ENCODE peak calls at places on chromosomes 3 and 15, in eight cellular contexts. U, D, G, N, R, L, H and T are unnamed samples.

GRCh38 chr3:194824676-194825075 is 139.0 kb downstream of the FAM43A start:
- DNase-seq in U (peak; percentile 87), D (no peak), G (no peak), N (no peak), R (no peak), L (peak; percentile 43), H (no peak), T (no peak)

GRCh38 chr3:9308298-9308990 is 54.4 kb upstream of the THUMPD3 start:
- DNase-seq in U (no peak), D (no peak), G (no peak), N (no peak), R (no peak), L (no peak), H (no peak), T (no peak)

GRCh38 chr15:89666858-89667705 is 11.8 kb upstream of the KIF7 start:
- DNase-seq in U (no peak), D (no peak), G (no peak), N (no peak), R (no peak), L (no peak), H (no peak), T (no peak)

GRCh38 chr15:75148293-75148692 is 53.4 kb upstream of the C15orf39 start:
- DNase-seq in U (no peak), D (no peak), G (no peak), N (no peak), R (no peak), L (no peak), H (no peak), T (no peak)

GRCh38 chr3:32733631-32734229 is 48.7 kb downstream of the CNOT10 start:
- DNase-seq in U (no peak), D (no peak), G (peak; percentile 54), N (no peak), R (peak; percentile 4), L (no peak), H (peak; percentile 47), T (no peak)

GRCh38 chr15:69415381-69415780 is 1.2 kb downstream of the KIF23 start:
- DNase-seq in U (no peak), D (no peak), G (no peak), N (no peak), R (no peak), L (no peak), H (no peak), T (no peak)

GRCh38 chr3:129627350-129628168 is 21.1 kb upstream of the PLXND1 start:
- DNase-seq in U (peak; percentile 77), D (peak; percentile 78), G (peak; percentile 89), N (peak; percentile 76), R (peak; percentile 45), L (peak; percentile 65), H (peak; percentile 82), T (peak; percentile 83)

GRCh38 chr15:49887604-49888340 is 231.3 kb downstream of the ATP8B4 start:
- DNase-seq in U (no peak), D (no peak), G (no peak), N (no peak), R (no peak), L (no peak), H (no peak), T (no peak)

GRCh38 chr15:31263751-31264533 is 62.7 kb upstream of the KLF13 start:
- DNase-seq in U (peak; percentile 74), D (peak; percentile 80), G (no peak), N (peak; percentile 91), R (peak; percentile 88), L (peak; percentile 38), H (peak; percentile 1), T (peak; percentile 91)

GRCh38 chr3:12353796-12354505 is 65.1 kb downstream of the PPARG start:
- DNase-seq in U (no peak), D (no peak), G (peak; percentile 58), N (no peak), R (no peak), L (no peak), H (no peak), T (no peak)

GRCh38 chr3:155064920-155065319 is 15.2 kb upstream of the MME start:
- DNase-seq in U (no peak), D (no peak), G (no peak), N (no peak), R (no peak), L (no peak), H (no peak), T (no peak)

GRCh38 chr15:81165565-81165964 is 31.1 kb upstream of the IL16 start:
- DNase-seq in U (no peak), D (no peak), G (no peak), N (no peak), R (no peak), L (no peak), H (no peak), T (no peak)

GRCh38 chr3:194489736-194490612 is 3.2 kb upstream of the ATP13A3 start:
- DNase-seq in U (no peak), D (no peak), G (no peak), N (no peak), R (no peak), L (no peak), H (no peak), T (no peak)

GRCh38 chr15:31869640-31870335 is 160.5 kb upstream of the CHRNA7 start:
- DNase-seq in U (no peak), D (peak; percentile 20), G (no peak), N (no peak), R (no peak), L (peak; percentile 14), H (peak; percentile 69), T (no peak)

GRCh38 chr3:86673981-86674380 is 317.0 kb downstream of the VGLL3 start:
- DNase-seq in U (no peak), D (no peak), G (no peak), N (no peak), R (no peak), L (no peak), H (no peak), T (no peak)

GRCh38 chr15:40771242-40771641 is 1.5 kb downstream of the C15orf62 start:
- DNase-seq in U (no peak), D (no peak), G (no peak), N (no peak), R (no peak), L (no peak), H (no peak), T (peak; percentile 19)

DNA sequence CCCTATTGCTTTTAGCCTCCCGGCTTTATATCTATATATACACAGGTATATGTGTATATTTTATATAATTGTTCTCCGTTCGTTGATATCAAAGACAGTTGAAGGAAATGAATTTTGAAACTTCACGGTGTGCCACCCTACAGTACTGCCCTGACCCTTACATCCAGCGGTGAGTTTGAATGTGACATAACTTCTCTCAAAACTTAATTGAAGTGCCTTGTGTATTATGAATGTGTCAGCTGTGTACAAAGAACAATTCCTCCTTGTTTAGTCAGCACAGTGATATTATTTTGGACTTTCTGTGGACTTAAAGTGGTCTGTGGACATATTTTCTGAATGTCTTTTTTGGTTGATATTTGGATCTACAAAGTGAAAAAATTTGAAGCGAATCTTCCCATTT is 220 bp downstream of the TP63 start:
- DNase-seq in U (no peak), D (no peak), G (no peak), N (no peak), R (no peak), L (no peak), H (no peak), T (no peak)
- H3K27ac ChIP-seq in U (peak overlapping the region; percentile 54), D (no peak overlapping the region), G (peak overlapping the region; percentile 65), N (no peak overlapping the region), R (peak overlapping the region; percentile 86), L (peak overlapping the region; percentile 91), H (no peak overlapping the region), T (no peak overlapping the region)

GRCh38 chr15:65286704-65287514 is at the start of gene PARP16:
- DNase-seq in U (peak; percentile 88), D (peak; percentile 94), G (peak; percentile 94), N (peak; percentile 93), R (peak; percentile 77), L (peak; percentile 91), H (peak; percentile 96), T (peak; percentile 96)
- TF ChIP-seq CTCF in U (peak; percentile 83), D (no peak), G (peak; percentile 36), N (peak; percentile 50), R (peak; percentile 51), L (peak; percentile 43), H (peak; percentile 43), T (peak; percentile 60)

GRCh38 chr3:48518069-48518468 is 14.1 kb upstream of the SHISA5 start:
- DNase-seq in U (no peak), D (no peak), G (no peak), N (no peak), R (no peak), L (no peak), H (no peak), T (peak; percentile 23)

GRCh38 chr3:48516571-48516970 is 12.6 kb upstream of the SHISA5 start:
- DNase-seq in U (no peak), D (no peak), G (no peak), N (no peak), R (no peak), L (no peak), H (no peak), T (no peak)

GRCh38 chr3:48511551-48511950 is 7.6 kb upstream of the SHISA5 start:
- DNase-seq in U (no peak), D (no peak), G (no peak), N (no peak), R (no peak), L (no peak), H (no peak), T (no peak)

GRCh38 chr3:48518755-48519154 is 14.8 kb upstream of the SHISA5 start:
- DNase-seq in U (no peak), D (no peak), G (no peak), N (no peak), R (no peak), L (no peak), H (no peak), T (no peak)

DNA sequence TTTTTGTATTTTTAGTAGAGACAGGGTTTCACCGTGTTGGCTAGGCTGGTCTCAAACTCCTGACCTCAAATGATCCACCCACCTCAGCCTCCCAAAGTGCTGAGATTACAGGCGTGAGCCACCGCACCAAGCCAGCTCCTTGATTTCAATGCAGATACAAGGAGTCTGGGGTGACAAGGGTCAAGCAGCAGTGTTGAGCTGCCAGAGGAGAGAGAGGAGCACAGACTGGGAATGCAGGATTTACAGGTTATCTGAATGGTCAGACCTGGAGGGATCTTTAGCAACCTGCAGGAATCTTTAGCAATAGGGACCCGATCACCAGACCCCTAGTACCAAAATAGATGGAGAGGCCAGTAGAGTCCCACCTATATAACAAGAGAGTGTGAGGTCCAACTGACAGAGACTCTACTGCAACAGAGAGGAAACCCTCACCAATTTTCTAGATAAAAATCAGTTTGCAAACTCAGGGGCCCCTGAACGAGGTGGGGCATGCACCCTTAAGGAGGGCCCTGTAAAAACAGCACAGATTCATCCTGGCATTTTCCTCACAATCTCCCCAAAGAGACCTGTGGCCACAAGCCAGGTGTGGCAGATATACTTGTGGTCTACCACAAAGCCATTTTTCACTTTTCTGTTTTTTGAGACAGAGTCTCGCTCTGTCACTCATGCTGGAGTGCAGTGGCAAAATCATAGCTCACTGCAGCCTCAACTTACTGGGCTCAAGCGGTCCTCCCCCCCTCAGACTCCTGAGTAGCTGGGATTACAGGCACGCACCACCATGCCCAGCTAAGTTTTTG is 10.7 kb upstream of the SHISA5 start:
- DNase-seq in U (no peak), D (no peak), G (no peak), N (no peak), R (no peak), L (no peak), H (no peak), T (peak; percentile 6)
- H3K4me3 ChIP-seq in U (no peak overlapping the region), D (no peak overlapping the region), G (no peak overlapping the region), N (no peak overlapping the region), R (no peak overlapping the region), L (no peak overlapping the region), H (no peak overlapping the region), T (no peak overlapping the region)

DNA sequence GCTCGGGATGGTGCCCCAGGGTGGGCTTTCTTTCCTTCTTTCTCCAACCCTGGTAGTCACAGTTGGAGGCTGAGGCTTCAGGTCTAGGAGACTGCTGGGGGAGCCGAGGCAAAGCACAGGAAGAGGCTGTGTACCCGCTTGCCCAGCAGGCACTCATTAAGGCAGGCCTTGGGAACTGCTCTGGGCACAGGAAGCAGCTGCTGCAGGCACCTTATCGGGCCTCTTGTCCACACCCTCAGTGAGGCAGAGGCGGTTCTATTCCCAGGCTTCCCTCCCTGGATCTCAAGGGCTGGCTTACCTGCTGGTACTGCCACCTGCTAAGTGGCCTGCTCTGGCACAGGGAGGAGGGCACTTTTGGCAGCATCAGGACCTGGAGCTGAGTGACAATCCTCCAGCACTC is 15.8 kb upstream of the GRM2 start:
- DNase-seq in U (no peak), D (no peak), G (no peak), N (no peak), R (no peak), L (no peak), H (no peak), T (no peak)
- H3K27ac ChIP-seq in U (peak overlapping the region; percentile 64), D (no peak overlapping the region), G (no peak overlapping the region), N (no peak overlapping the region), R (no peak overlapping the region), L (no peak overlapping the region), H (no peak overlapping the region), T (no peak overlapping the region)